ENCODE peak calls at places on chromosomes 7 and 10, in six cellular contexts. L is mesothelial cell of epicardium; Q is T-helper 1 cell; W is spleen; R is hypothalamus; T is activated CD8-positive, alpha-beta memory T cell treated with anti-CD3 and anti-CD28 coated beads for 4 hours. E is an unnamed sample.

GRCh38 chr10:75987610-75988009 is 556.2 kb downstream of the LRMDA start:
- DNase-seq in R (no peak), W (no peak), L (no peak), T (no peak), Q (no peak), E (no peak)

GRCh38 chr10:91805110-91805825 is 7.0 kb downstream of the TNKS2 start:
- DNase-seq in T (no peak), W (no peak), Q (no peak), L (no peak), R (no peak), E (no peak)

GRCh38 chr7:2566890-2567662 is 8.3 kb downstream of the IQCE start:
- DNase-seq in R (no peak), Q (peak; percentile 43), L (no peak), W (peak; percentile 80), T (no peak), E (no peak)

GRCh38 chr10:119303886-119304285 is 96.5 kb downstream of the GRK5 start:
- DNase-seq in Q (no peak), L (no peak), R (no peak), T (no peak), W (no peak), E (no peak)

GRCh38 chr7:73973091-73973490 is 54.9 kb upstream of the ELN start:
- DNase-seq in W (peak; percentile 75), L (peak; percentile 31), Q (no peak), R (no peak), T (no peak), E (no peak)

GRCh38 chr7:67525588-67525987 is 529.0 kb downstream of the TYW1 start:
- DNase-seq in W (no peak), Q (no peak), T (no peak), L (no peak), R (no peak), E (no peak)

GRCh38 chr10:132264966-132265877 is 42.5 kb downstream of the STK32C start:
- DNase-seq in T (no peak), L (no peak), W (peak; percentile 61), Q (no peak), R (no peak), E (no peak)

GRCh38 chr7:94972296-94972695 is 64.9 kb downstream of the PPP1R9A start:
- DNase-seq in R (no peak), W (no peak), L (no peak), Q (no peak), T (no peak), E (no peak)

GRCh38 chr7:112225006-112225405 is 18.5 kb downstream of the ZNF277 start:
- DNase-seq in R (no peak), Q (no peak), W (no peak), L (no peak), T (no peak), E (no peak)

GRCh38 chr7:158043461-158044155 is 544.0 kb downstream of the PTPRN2 start:
- DNase-seq in R (no peak), W (peak; percentile 47), L (no peak), T (no peak), Q (no peak), E (no peak)

GRCh38 chr7:55020481-55020871 is 1.7 kb downstream of the EGFR start:
- DNase-seq in T (no peak), R (no peak), Q (no peak), L (no peak), W (no peak), E (peak; percentile 53)

GRCh38 chr10:17409170-17409733 is 45.1 kb downstream of the ST8SIA6 start:
- DNase-seq in Q (peak; percentile 46), T (no peak), R (no peak), L (no peak), W (no peak), E (no peak)

GRCh38 chr10:53839437-53840039 is 961.5 kb downstream of the PCDH15 start:
- DNase-seq in T (no peak), L (no peak), W (no peak), Q (no peak), R (no peak), E (no peak)

GRCh38 chr10:130969700-130970099 is 341.8 kb downstream of the TCERG1L start:
- DNase-seq in T (no peak), R (no peak), W (no peak), Q (no peak), L (peak; percentile 21), E (no peak)

GRCh38 chr7:57774300-57774699 is 324.3 kb downstream of the ZNF716 start:
- DNase-seq in R (no peak), W (no peak), T (no peak), L (no peak), Q (no peak), E (no peak)

GRCh38 chr7:129843365-129843898 is 109.3 kb downstream of the UBE2H start:
- DNase-seq in R (no peak), W (no peak), Q (no peak), L (no peak), T (no peak), E (no peak)

GRCh38 chr7:76232698-76233097 is 31.0 kb downstream of the SRRM3 start:
- DNase-seq in R (no peak), Q (no peak), L (no peak), T (no peak), W (no peak), E (no peak)

GRCh38 chr10:59346321-59346720 is 16.0 kb downstream of the FAM13C start:
- DNase-seq in L (no peak), R (no peak), T (no peak), W (no peak), Q (no peak), E (no peak)

GRCh38 chr7:105219771-105220160 is 169.0 kb downstream of the SRPK2 start:
- DNase-seq in Q (no peak), R (no peak), W (no peak), T (no peak), L (no peak), E (no peak)